ENCODE peak calls at places on chromosome 4, in four cellular contexts. V is A549, N is fibroblast of villous mesenchyme, A is mammary epithelial cell. H is an unnamed sample.

GRCh38 chr4:93416337-93417102 is 412.0 kb upstream of the ATOH1 start:
- DNase-seq in V (no peak), N (no peak), A (no peak), H (no peak)

GRCh38 chr4:128853741-128854140 is 44.2 kb downstream of the JADE1 start:
- DNase-seq in V (no peak), N (peak), A (no peak), H (no peak)

GRCh38 chr4:143482753-143483362 is 30.6 kb upstream of the SMARCA5 start:
- DNase-seq in V (peak), N (peak), A (peak), H (peak)

GRCh38 chr4:22692736-22693135 is at the start of gene GBA3:
- DNase-seq in V (no peak), N (no peak), A (no peak), H (no peak)

GRCh38 chr4:185562531-185562930 is 27.2 kb upstream of the PDLIM3 start:
- DNase-seq in V (no peak), N (no peak), A (no peak), H (no peak)

GRCh38 chr4:1378559-1379231 is 27.5 kb downstream of the NKX1-1 start:
- DNase-seq in V (no peak), N (no peak), A (no peak), H (no peak)

GRCh38 chr4:91746551-91746950 is 557.2 kb upstream of the GRID2 start:
- DNase-seq in V (no peak), N (no peak), A (no peak), H (no peak)

GRCh38 chr4:8205749-8206611 is 6.9 kb downstream of the SH3TC1 start:
- DNase-seq in V (no peak), N (no peak), A (peak), H (no peak)

GRCh38 chr4:153418581-153418980 is 47.6 kb upstream of the TMEM131L start:
- DNase-seq in V (no peak), N (peak), A (peak), H (peak)

GRCh38 chr4:72302981-72303704 is 265.9 kb downstream of the ADAMTS3 start:
- DNase-seq in V (peak), N (peak), A (peak), H (peak)

GRCh38 chr4:27692098-27692679 is 831.5 kb downstream of the STIM2 start:
- DNase-seq in V (peak), N (peak), A (peak), H (peak)
- TF ChIP-seq CTCF in V (no peak), N (peak), A (peak), H (peak)

GRCh38 chr4:38983756-38984647 is 48.2 kb downstream of the TMEM156 start:
- DNase-seq in V (no peak), N (peak), A (no peak), H (peak)

GRCh38 chr4:38987491-38987890 is 44.7 kb downstream of the TMEM156 start:
- DNase-seq in V (no peak), N (no peak), A (no peak), H (no peak)

GRCh38 chr4:38989487-38989886 is 42.7 kb downstream of the TMEM156 start:
- DNase-seq in V (no peak), N (no peak), A (peak), H (no peak)

GRCh38 chr4:38982356-38983095 is 49.7 kb downstream of the TMEM156 start:
- DNase-seq in V (no peak), N (no peak), A (no peak), H (peak)

DNA sequence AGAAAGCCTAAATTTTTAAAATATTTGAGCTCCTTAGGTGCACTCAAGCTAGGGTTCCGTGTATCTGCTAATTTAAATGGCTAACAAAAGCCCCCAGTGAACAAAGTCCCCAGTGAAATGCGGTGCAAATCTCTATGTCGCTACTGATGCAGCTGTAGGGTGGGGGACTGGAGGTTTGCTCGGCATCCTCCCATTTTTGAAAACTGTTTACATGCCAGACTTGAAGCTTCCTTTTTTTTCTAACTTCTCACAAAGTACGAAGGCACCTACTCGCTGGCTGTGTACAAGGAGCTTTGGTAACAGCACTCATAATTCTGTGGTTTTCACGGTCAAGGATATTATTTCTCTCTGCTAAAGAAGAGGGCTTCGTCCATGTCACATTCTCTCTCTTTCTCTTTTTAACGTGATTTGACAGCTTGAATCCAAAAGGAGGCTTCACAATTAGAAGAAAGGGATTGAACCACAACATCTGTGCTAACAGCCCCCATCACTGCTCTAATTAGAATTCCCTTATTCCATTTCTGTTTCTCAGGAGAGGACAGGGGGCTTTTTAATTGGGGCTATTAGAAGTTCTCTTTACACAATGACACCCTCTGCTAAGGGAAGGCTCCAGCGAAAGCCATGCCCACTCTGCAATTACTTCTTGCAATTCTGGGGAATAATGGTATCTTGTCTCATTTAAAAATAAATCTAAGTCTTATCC is 46.7 kb downstream of the TMEM156 start:
- DNase-seq in V (no peak), N (peak), A (no peak), H (no peak)
- H3K4me3 ChIP-seq in V (no peak), N (no peak), A (no peak), H (no peak)

DNA sequence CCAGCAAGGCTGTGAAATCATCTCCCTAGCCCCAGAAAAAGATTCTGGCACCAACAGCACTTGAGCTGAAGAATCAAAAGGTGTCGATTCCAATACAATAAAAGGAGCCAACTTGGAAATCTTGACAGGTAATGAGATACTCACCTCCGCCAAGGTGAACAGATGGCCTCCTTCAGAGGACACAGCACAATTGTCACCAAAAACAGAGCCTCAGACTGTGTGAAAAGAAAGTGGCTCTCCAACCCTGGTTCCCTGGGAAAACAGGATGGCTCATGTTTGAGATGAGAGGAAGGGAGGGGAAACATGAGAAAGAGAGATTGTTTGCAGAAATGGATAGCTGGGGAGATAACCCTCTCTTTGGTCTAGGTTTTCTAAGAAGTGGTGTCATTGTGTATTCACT is 168.9 kb downstream of the HS3ST1 start:
- DNase-seq in V (no peak), N (no peak), A (no peak), H (no peak)
- TF ChIP-seq CTCF in V (no peak), N (no peak), A (no peak), H (no peak)

GRCh38 chr4:80184791-80185756 is 12.2 kb upstream of the PRDM8 start:
- DNase-seq in V (no peak), N (peak), A (no peak), H (no peak)
- H3K4me3 ChIP-seq in V (peak), N (peak), A (peak), H (peak)